ENCODE peak calls at places on chromosomes 11 and 22, in seven cellular contexts. S is IMR-90; P is activated T-cell treated with anti-CD3 and anti-CD28 coated beads, Interleukin-2, amount 50 U/mL, for 1 hour; I is T-helper 1 cell; K is G401; F is NCI-H2171; Y is dorsolateral prefrontal cortex. N is an unnamed sample.

GRCh38 chr11:69637601-69637955 is 3.4 kb upstream of the CCND1 start:
- DNase-seq in S (no peak), P (no peak), I (no peak), K (no peak), F (no peak), Y (no peak), N (no peak)

GRCh38 chr11:859394-860131 is 16.9 kb downstream of the TSPAN4 start:
- DNase-seq in S (peak), P (no peak), I (no peak), K (peak), F (peak), Y (peak), N (peak)

GRCh38 chr11:116650052-116650451 is 122.7 kb downstream of the BUD13 start:
- DNase-seq in S (no peak), P (no peak), I (no peak), K (no peak), F (no peak), Y (no peak), N (no peak)

GRCh38 chr11:70422692-70423522 is 24.6 kb downstream of the CTTN start:
- DNase-seq in S (no peak), P (no peak), I (no peak), K (no peak), F (no peak), Y (no peak), N (no peak)

GRCh38 chr11:112453601-112454577 is 193.2 kb upstream of the PLET1 start:
- DNase-seq in S (peak), P (peak), I (no peak), K (peak), F (no peak), Y (no peak), N (peak)

GRCh38 chr22:46047841-46048595 is 71.1 kb upstream of the WNT7B start:
- DNase-seq in S (no peak), P (no peak), I (no peak), K (peak), F (no peak), Y (peak), N (no peak)

GRCh38 chr11:45341379-45341778 is 55.2 kb upstream of the SYT13 start:
- DNase-seq in S (no peak), P (no peak), I (no peak), K (no peak), F (no peak), Y (no peak), N (peak)

GRCh38 chr11:86101941-86102407 is 33.1 kb upstream of the PICALM start:
- DNase-seq in S (peak), P (no peak), I (no peak), K (no peak), F (no peak), Y (no peak), N (peak)

GRCh38 chr11:112085822-112086421 is 634 bp downstream of the TIMM8B start:
- DNase-seq in S (peak), P (no peak), I (no peak), K (no peak), F (no peak), Y (no peak), N (peak)

GRCh38 chr22:25153961-25154685 is 45.5 kb upstream of the CRYBB3 start:
- DNase-seq in S (no peak), P (no peak), I (no peak), K (no peak), F (no peak), Y (no peak), N (no peak)

GRCh38 chr11:73429121-73429740 is 53.0 kb downstream of the RELT start:
- DNase-seq in S (peak), P (no peak), I (no peak), K (no peak), F (no peak), Y (no peak), N (no peak)

GRCh38 chr11:94623120-94623735 is 56.1 kb downstream of the PIWIL4 start:
- DNase-seq in S (peak), P (peak), I (no peak), K (peak), F (peak), Y (no peak), N (peak)

GRCh38 chr22:49035818-49036457 is 791.7 kb downstream of the BRD1 start:
- DNase-seq in S (no peak), P (no peak), I (no peak), K (no peak), F (no peak), Y (no peak), N (no peak)

GRCh38 chr11:27754035-27755017 is 54.1 kb upstream of the BDNF start:
- DNase-seq in S (peak), P (no peak), I (no peak), K (no peak), F (no peak), Y (no peak), N (no peak)

GRCh38 chr22:36008565-36008964 is 20.1 kb downstream of the RBFOX2 start:
- DNase-seq in S (no peak), P (no peak), I (no peak), K (no peak), F (no peak), Y (no peak), N (no peak)

GRCh38 chr11:128724891-128725611 is 31.2 kb downstream of the FLI1 start:
- DNase-seq in S (no peak), P (peak), I (no peak), K (no peak), F (no peak), Y (no peak), N (no peak)

GRCh38 chr11:72758690-72759389 is 6.6 kb upstream of the ARAP1 start:
- DNase-seq in S (peak), P (no peak), I (no peak), K (peak), F (no peak), Y (no peak), N (peak)

GRCh38 chr11:118401880-118402590 is 629 bp downstream of the ATP5MG start:
- DNase-seq in S (peak), P (no peak), I (no peak), K (no peak), F (no peak), Y (no peak), N (no peak)

GRCh38 chr11:73598719-73599379 is 937 bp upstream of the FAM168A start:
- DNase-seq in S (no peak), P (no peak), I (no peak), K (no peak), F (peak), Y (no peak), N (peak)

GRCh38 chr11:32932196-32932595 is 39.6 kb downstream of the QSER1 start:
- DNase-seq in S (no peak), P (no peak), I (no peak), K (no peak), F (no peak), Y (no peak), N (no peak)

GRCh38 chr11:65014146-65014960 is at the start of gene ARL2:
- DNase-seq in S (no peak), P (no peak), I (no peak), K (no peak), F (no peak), Y (no peak), N (peak)

GRCh38 chr22:20553947-20554741 is 46.7 kb downstream of the MED15 start:
- DNase-seq in S (no peak), P (no peak), I (no peak), K (no peak), F (no peak), Y (peak), N (no peak)

GRCh38 chr11:125494987-125495725 is 909 bp downstream of the FEZ1 start:
- DNase-seq in S (peak), P (peak), I (no peak), K (peak), F (no peak), Y (peak), N (peak)

GRCh38 chr22:26474687-26475086 is 8.9 kb downstream of the HPS4 start:
- DNase-seq in S (no peak), P (no peak), I (no peak), K (no peak), F (no peak), Y (no peak), N (peak)

GRCh38 chr11:62450543-62451242 is 31.9 kb downstream of the SCGB1A1 start:
- DNase-seq in S (no peak), P (no peak), I (no peak), K (no peak), F (no peak), Y (no peak), N (no peak)

GRCh38 chr11:46238078-46238966 is 39.1 kb upstream of the CREB3L1 start:
- DNase-seq in S (peak), P (peak), I (peak), K (no peak), F (peak), Y (peak), N (peak)

GRCh38 chr11:15430381-15430780 is 315.7 kb downstream of the INSC start:
- DNase-seq in S (no peak), P (no peak), I (no peak), K (no peak), F (no peak), Y (no peak), N (no peak)

GRCh38 chr11:26134481-26135355 is 197.2 kb upstream of the ANO3 start:
- DNase-seq in S (peak), P (no peak), I (no peak), K (peak), F (peak), Y (no peak), N (peak)